ENCODE peak calls at places on chromosomes 6 and 20, in five cellular contexts. F is heart left ventricle, P is endothelial cell of umbilical vein, Q is transverse colon, D is ovary. I is an unnamed sample. For H3K4me1, the result is how much of the 10 kb centered on the place peaks cover.

GRCh38 chr20:41501376-41501775 is 116.8 kb downstream of the CHD6 start:
- DNase-seq in Q (no peak), D (no peak), F (no peak), P (no peak), I (no peak)

GRCh38 chr20:59364611-59365010 is 64.2 kb downstream of the EDN3 start:
- DNase-seq in D (no peak), Q (no peak), F (no peak), P (no peak), I (no peak)

GRCh38 chr6:13395272-13396237 is 67.2 kb upstream of the TBC1D7 start:
- DNase-seq in F (peak), Q (peak), D (no peak), P (peak), I (peak)

GRCh38 chr6:39753745-39754084 is 28.5 kb upstream of the KIF6 start:
- DNase-seq in Q (no peak), P (no peak), F (no peak), D (peak), I (no peak)

GRCh38 chr6:307065-307814 is 15.0 kb downstream of the DUSP22 start:
- DNase-seq in P (no peak), F (peak), Q (no peak), D (no peak), I (no peak)

GRCh38 chr20:4243071-4243470 is 227.7 kb upstream of the RNF24 start:
- DNase-seq in P (no peak), D (no peak), F (no peak), Q (no peak), I (peak)

GRCh38 chr20:37335642-37336368 is 10.1 kb upstream of the SRC start:
- DNase-seq in F (no peak), Q (peak), P (no peak), D (no peak), I (no peak)

GRCh38 chr6:13268914-13269532 is 59.3 kb downstream of the TBC1D7 start:
- DNase-seq in P (no peak), F (no peak), D (peak), Q (no peak), I (no peak)

GRCh38 chr6:148747145-148747492 is 289 bp downstream of the UST start:
- DNase-seq in D (peak), Q (peak), F (peak), P (peak), I (peak)

GRCh38 chr20:39264506-39265172 is 302.5 kb downstream of the DHX35 start:
- DNase-seq in F (peak), Q (peak), P (peak), D (no peak), I (peak)

GRCh38 chr6:31898200-31899011 is 908 bp upstream of the EHMT2 start:
- DNase-seq in Q (peak), P (peak), F (no peak), D (no peak), I (peak)

GRCh38 chr6:32167154-32167760 is 2.9 kb downstream of the EGFL8 start:
- DNase-seq in Q (no peak), F (no peak), D (no peak), P (no peak), I (no peak)

GRCh38 chr6:5287205-5287965 is 26.1 kb downstream of the FARS2 start:
- DNase-seq in D (no peak), Q (no peak), F (no peak), P (no peak), I (no peak)

GRCh38 chr6:47112311-47112710 is 70.2 kb upstream of the ADGRF1 start:
- DNase-seq in D (no peak), Q (no peak), P (no peak), F (no peak), I (no peak)

GRCh38 chr6:104958720-104959452 is 2.0 kb downstream of the LIN28B start:
- DNase-seq in Q (no peak), P (no peak), D (no peak), F (no peak), I (no peak)
- TF ChIP-seq POLR2A in Q (no peak), P (no peak), D (no peak), F (no peak), I (no peak)

GRCh38 chr6:167127785-167128531 is 5.1 kb downstream of the CCR6 start:
- DNase-seq in F (no peak), D (no peak), Q (no peak), P (no peak), I (no peak)
- H3K4me3 ChIP-seq in F (no peak), D (no peak), Q (no peak), P (no peak), I (no peak)

GRCh38 chr20:61123286-61123685 is 128.8 kb upstream of the CDH4 start:
- DNase-seq in D (no peak), Q (no peak), P (no peak), F (no peak), I (no peak)
- H3K4me1 ChIP-seq in D (under half), Q (under half), P (under half), F (under half), I (under half)

DNA sequence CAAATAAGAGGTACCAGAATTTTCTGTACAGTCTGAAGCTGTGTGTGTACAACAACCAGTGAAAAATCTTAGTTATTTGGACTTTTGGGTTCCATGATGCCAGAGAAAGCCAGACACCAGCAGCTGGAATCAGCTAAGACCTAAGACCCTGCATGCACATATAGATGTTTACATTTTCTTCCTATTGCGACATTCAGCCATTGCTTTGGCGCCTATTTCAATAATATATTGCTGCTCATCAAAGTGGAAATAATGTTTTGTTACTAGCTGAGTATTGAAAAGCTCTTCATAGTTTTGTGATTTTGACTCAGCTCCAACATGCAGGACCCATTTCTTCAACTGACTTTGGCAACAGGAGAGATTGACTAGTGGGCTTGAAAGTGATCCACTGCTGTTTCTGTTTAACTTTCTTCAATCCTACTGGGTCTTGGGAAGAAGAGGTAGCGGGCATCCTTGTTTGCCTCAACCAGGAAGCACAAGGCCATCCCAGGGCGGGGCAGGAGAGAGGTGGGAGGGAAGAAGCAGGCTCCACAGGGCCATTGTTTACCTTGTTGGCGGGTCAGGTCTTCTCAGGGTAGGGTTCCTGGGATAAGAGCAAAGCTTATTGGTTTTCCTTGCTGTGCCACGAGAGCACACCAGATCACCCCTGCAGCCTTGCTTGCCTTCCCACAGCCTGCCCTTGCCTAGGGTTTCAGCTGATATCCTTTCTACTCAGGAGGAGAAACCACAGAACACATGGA is 101.3 kb upstream of the ESR1 start:
- DNase-seq in P (no peak), F (no peak), Q (no peak), D (no peak), I (no peak)
- TF ChIP-seq POLR2A in P (no peak), F (no peak), Q (no peak), D (no peak), I (no peak)

DNA sequence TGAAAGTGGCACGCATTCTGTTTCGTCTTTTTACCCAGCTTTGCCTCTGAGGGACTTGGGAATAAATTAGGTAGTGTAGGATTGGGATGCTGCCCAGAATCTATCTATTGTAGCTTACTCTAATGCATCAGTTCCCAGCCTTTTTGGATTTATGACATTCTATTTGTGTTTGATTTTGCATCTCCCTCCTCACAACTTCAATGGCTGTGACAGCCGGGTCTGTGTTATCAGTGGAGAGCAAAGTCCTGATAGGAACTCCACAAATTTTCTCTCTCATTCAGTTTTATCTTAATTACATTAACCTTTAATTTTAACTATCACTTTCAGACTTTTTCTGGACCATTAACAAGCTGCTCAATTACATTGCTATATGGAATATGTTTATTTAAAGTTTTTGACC is 62.8 kb upstream of the TULP4 start:
- DNase-seq in P (no peak), F (no peak), Q (no peak), D (no peak), I (no peak)
- H3K4me3 ChIP-seq in P (no peak), F (no peak), Q (no peak), D (no peak), I (no peak)

DNA sequence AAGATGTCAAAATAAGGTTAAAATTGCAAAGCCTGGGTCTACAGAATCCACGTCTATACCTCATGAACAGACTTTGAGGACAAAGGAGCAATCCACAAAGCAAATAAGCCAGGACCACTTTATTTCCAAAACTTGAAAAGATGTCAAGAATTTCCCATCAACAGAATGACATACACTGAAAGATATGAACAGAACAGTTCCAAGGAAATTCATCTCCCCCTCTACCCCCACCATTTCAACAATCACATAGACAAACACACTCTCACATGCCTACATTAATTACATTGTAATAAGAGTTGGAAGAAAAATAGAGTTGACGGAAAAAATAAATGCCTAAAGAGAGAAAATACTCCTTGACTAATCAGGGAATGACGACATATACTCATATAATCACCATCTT is 45.2 kb upstream of the NHSL1 start:
- DNase-seq in Q (no peak), F (no peak), D (no peak), P (peak), I (no peak)
- H3K4me1 ChIP-seq in Q (under half), F (under half), D (under half), P (half or more), I (under half)

GRCh38 chr6:7197752-7198151 is 90.0 kb downstream of the RREB1 start:
- DNase-seq in F (no peak), Q (no peak), P (no peak), D (no peak), I (no peak)

GRCh38 chr6:7201732-7202541 is 94.2 kb downstream of the RREB1 start:
- DNase-seq in Q (peak), P (no peak), D (no peak), F (peak), I (peak)

GRCh38 chr6:7198833-7199800 is 91.4 kb downstream of the RREB1 start:
- DNase-seq in F (no peak), Q (no peak), P (no peak), D (no peak), I (no peak)

GRCh38 chr6:7201444-7201731 is 93.6 kb downstream of the RREB1 start:
- DNase-seq in Q (no peak), D (no peak), P (no peak), F (no peak), I (no peak)

DNA sequence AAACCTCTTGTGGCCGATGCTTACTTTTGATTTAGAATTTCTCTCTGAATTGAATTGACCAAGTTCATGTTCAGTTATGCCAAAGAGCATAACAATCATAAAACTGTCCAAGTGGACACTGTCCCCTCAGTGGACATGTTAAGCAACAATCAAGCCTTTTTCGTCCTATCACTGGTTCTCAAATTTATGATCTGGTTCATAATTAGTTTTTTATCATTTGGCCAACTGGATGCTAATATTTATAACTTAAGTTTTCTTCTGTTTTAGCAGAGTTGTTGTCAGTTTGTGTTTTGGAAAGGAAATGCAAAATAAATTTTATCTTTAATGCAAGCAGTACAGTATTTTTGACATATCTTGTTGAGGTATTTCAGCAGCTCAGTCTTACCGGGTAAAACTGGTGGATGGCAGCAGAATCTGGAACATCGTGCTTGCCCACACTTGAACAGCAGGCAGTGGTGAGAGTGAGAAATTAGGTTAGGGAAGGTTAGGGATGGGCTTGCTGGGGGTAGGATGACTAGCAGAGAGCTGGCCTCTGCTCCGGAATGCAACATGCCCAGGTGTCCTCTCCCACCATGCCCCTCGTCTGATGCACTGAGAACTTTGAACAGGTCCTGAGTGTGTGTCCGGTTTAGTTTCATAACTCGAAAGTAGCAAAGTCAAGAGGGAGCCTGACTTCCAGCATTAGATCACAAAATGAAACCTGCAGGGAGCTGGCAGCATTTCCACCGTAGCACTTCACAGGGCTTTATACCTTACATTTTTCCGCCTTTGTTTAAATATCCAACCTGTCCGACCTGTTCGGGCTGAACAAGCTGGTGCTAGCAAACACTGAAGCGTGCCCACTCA is 93.1 kb downstream of the RREB1 start:
- DNase-seq in Q (peak), D (no peak), F (no peak), P (no peak), I (no peak)
- TF ChIP-seq POLR2A in Q (no peak), D (no peak), F (no peak), P (no peak), I (no peak)

GRCh38 chr6:146209942-146210341 is 181.1 kb downstream of the GRM1 start:
- DNase-seq in F (no peak), Q (no peak), P (no peak), D (no peak), I (no peak)

GRCh38 chr6:146211646-146212045 is 182.8 kb downstream of the GRM1 start:
- DNase-seq in D (no peak), F (no peak), P (no peak), Q (no peak), I (no peak)

DNA sequence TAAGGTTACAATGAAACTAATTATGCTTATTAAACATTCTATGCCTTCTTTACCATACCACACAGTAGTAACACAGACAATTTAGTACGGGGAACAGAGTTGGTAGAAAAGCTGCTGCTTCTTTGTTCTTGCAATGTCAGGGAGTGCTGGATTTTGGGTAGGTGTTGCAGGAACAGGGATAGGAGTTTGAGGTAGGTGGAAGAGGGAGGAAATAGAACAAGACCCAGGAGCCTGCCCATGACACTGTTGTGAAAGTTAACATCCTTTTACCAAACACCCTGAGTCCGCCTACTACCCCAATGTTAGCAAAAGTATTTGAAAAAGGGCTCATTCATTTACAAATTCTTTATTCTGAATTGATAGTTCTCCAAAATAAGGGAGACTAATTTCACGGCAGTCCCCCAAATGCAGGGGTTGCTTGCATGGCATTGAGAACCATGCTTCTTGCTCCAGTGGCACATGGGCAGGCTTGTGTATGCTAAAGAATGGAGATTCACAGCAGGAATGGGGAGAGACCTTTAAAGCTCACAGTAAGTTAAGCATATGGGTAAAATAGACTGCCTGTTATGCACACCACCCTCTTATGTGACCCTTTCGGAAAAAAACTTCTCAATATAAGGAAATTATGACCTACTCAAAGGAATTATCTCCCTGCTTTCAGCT is 181.7 kb downstream of the GRM1 start:
- DNase-seq in Q (no peak), P (no peak), F (no peak), D (no peak), I (no peak)
- H3K4me3 ChIP-seq in Q (no peak), P (no peak), F (no peak), D (no peak), I (no peak)

GRCh38 chr6:52921743-52922142 is 12.2 kb upstream of the GSTA3 start:
- DNase-seq in F (no peak), P (no peak), D (no peak), Q (no peak), I (no peak)
- H3K4me1 ChIP-seq in F (under half), P (under half), D (under half), Q (under half), I (under half)